ENCODE peak calls at places on chromosomes 5 and 9, in six cellular contexts. K is prostate gland, T is GM12878, N is AG08395, H is choroid plexus epithelial cell, S is iPS-NIHi11. D is an unnamed sample.

GRCh38 chr5:56306433-56307150 is 73.5 kb upstream of the ANKRD55 start:
- DNase-seq in H (no peak), N (no peak), S (no peak), K (no peak), T (no peak), D (no peak)

GRCh38 chr9:111038336-111039202 is at the start of gene LPAR1:
- DNase-seq in T (no peak), K (peak; percentile 42), H (peak; percentile 66), S (peak; percentile 69), N (peak; percentile 41), D (peak; percentile 56)

GRCh38 chr5:61313960-61314681 is 17.9 kb upstream of the ZSWIM6 start:
- DNase-seq in H (peak; percentile 92), S (no peak), K (no peak), N (peak; percentile 77), T (no peak), D (peak; percentile 88)

GRCh38 chr5:176174345-176175025 is 63.7 kb upstream of the SIMC1 start:
- DNase-seq in H (no peak), N (no peak), T (no peak), S (no peak), K (no peak), D (no peak)

GRCh38 chr9:137429974-137430722 is 7.0 kb downstream of the NOXA1 start:
- DNase-seq in S (peak; percentile 91), N (no peak), K (no peak), T (no peak), H (no peak), D (no peak)

GRCh38 chr5:77163453-77163852 is 47.0 kb upstream of the PDE8B start:
- DNase-seq in H (no peak), T (no peak), K (no peak), N (no peak), S (no peak), D (no peak)

GRCh38 chr5:41157272-41157671 is 56.1 kb downstream of the C6 start:
- DNase-seq in H (peak; percentile 36), T (no peak), S (no peak), K (no peak), N (no peak), D (no peak)

GRCh38 chr5:98569288-98569687 is 204.2 kb upstream of the RGMB start:
- DNase-seq in N (no peak), T (no peak), S (no peak), K (no peak), H (no peak), D (peak; percentile 26)

GRCh38 chr9:2591967-2592366 is 29.6 kb upstream of the VLDLR start:
- DNase-seq in N (no peak), T (no peak), S (no peak), K (no peak), H (no peak), D (no peak)

GRCh38 chr5:156594406-156594805 is 255.7 kb upstream of the PPP1R2B start:
- DNase-seq in T (no peak), H (no peak), S (no peak), N (no peak), K (no peak), D (no peak)

GRCh38 chr9:17318821-17319320 is 184.0 kb downstream of the CNTLN start:
- DNase-seq in T (no peak), K (no peak), S (no peak), H (peak; percentile 28), N (peak; percentile 3), D (peak; percentile 79)

GRCh38 chr5:171272996-171273970 is 35.8 kb upstream of the TLX3 start:
- DNase-seq in S (peak; percentile 62), K (no peak), N (no peak), H (peak; percentile 72), T (no peak), D (peak; percentile 62)

GRCh38 chr9:12426198-12426864 is 266.9 kb upstream of the TYRP1 start:
- DNase-seq in T (no peak), S (peak; percentile 26), N (no peak), K (no peak), H (peak; percentile 60), D (peak; percentile 55)